ENCODE peak calls at places on chromosomes 13 and 19, in nine cellular contexts. G is heart right ventricle; Z is mucosa of descending colon; W is activated T-cell treated with anti-CD3 and anti-CD28 coated beads, Interleukin-2, amount 50 U/mL, for 4 hours; K is amniotic stem cell; F is stimulated activated CD8-positive, alpha-beta memory T cell treated with anti-CD3 and anti-CD28 coated beads, Interleukin-2, amount 100 ng/mL, for 1 hour; R is tibial artery; T is SK-N-SH; A is brain pericyte. N is an unnamed sample.
A peak's percentile ranks its signal among the peaks of the same experiment; 100 is the strongest.

GRCh38 chr19:47158879-47159509 is 28.4 kb downstream of the SAE1 start:
- DNase-seq in G (no peak), Z (no peak), W (peak; percentile 38), A (no peak), F (no peak), R (no peak), K (no peak), T (no peak), N (peak; percentile 62)

GRCh38 chr19:53808710-53809125 is 15.4 kb downstream of the NLRP12 start:
- DNase-seq in T (peak; percentile 49), G (no peak), W (no peak), R (no peak), F (no peak), Z (no peak), A (no peak), K (no peak), N (peak; percentile 14)

GRCh38 chr13:96671073-96671472 is 323.2 kb downstream of the OXGR1 start:
- DNase-seq in R (no peak), G (no peak), K (no peak), T (no peak), F (no peak), Z (no peak), A (no peak), W (no peak), N (no peak)

GRCh38 chr19:56837492-56837891 is 3.0 kb downstream of the PEG3 start:
- DNase-seq in K (no peak), Z (peak; percentile 63), F (no peak), G (peak; percentile 76), T (peak; percentile 68), W (no peak), R (peak; percentile 90), A (no peak), N (no peak)

GRCh38 chr19:2978467-2978767 is 1.1 kb downstream of the TLE6 start:
- DNase-seq in Z (no peak), R (no peak), G (no peak), K (no peak), T (no peak), W (no peak), F (no peak), A (no peak), N (no peak)

GRCh38 chr13:76116931-76117330 is 480.8 kb downstream of the LMO7 start:
- DNase-seq in G (no peak), R (no peak), K (no peak), F (no peak), T (no peak), W (no peak), A (no peak), Z (no peak), N (no peak)

GRCh38 chr13:56352356-56352755 is 788.4 kb upstream of the PRR20A start:
- DNase-seq in R (no peak), W (no peak), Z (no peak), F (no peak), A (no peak), G (no peak), K (no peak), T (no peak), N (peak; percentile 14)

GRCh38 chr19:46124638-46125115 is at the start of gene IGFL3:
- DNase-seq in G (no peak), A (no peak), Z (no peak), T (no peak), W (no peak), R (no peak), F (no peak), K (no peak), N (no peak)

GRCh38 chr13:28268800-28269223 is 130.5 kb downstream of the PAN3 start:
- DNase-seq in G (no peak), A (no peak), W (no peak), Z (no peak), K (no peak), F (no peak), T (no peak), R (no peak), N (no peak)

GRCh38 chr19:6023085-6023682 is 45.2 kb upstream of the RANBP3 start:
- DNase-seq in K (peak; percentile 20), W (no peak), Z (peak; percentile 24), G (no peak), R (no peak), A (no peak), T (peak; percentile 33), F (no peak), N (peak; percentile 34)

GRCh38 chr19:58563034-58563573 is 4.7 kb upstream of the UBE2M start:
- DNase-seq in T (peak; percentile 78), A (no peak), G (no peak), F (no peak), W (no peak), Z (peak; percentile 70), K (no peak), R (peak; percentile 69), N (no peak)

GRCh38 chr13:49421391-49421790 is 22.5 kb downstream of the CAB39L start:
- DNase-seq in Z (no peak), F (no peak), G (no peak), T (no peak), A (no peak), K (no peak), W (peak; percentile 11), R (no peak), N (no peak)

GRCh38 chr19:11203194-11204075 is 6.1 kb upstream of the KANK2 start:
- DNase-seq in Z (peak; percentile 74), T (peak; percentile 93), A (peak; percentile 53), R (peak; percentile 96), W (peak; percentile 30), K (peak; percentile 46), F (peak; percentile 21), G (peak; percentile 81), N (peak; percentile 58)

GRCh38 chr13:98941118-98941517 is 36.7 kb downstream of the DOCK9 start:
- DNase-seq in K (no peak), A (no peak), Z (no peak), R (no peak), F (no peak), W (no peak), T (no peak), G (no peak), N (no peak)

GRCh38 chr13:43877788-43878187 is 1.8 kb downstream of the CCDC122 start:
- DNase-seq in F (no peak), A (no peak), R (no peak), Z (no peak), G (no peak), T (no peak), K (no peak), W (no peak), N (no peak)

GRCh38 chr19:14002571-14003278 is 3.4 kb downstream of the RFX1 start:
- DNase-seq in A (no peak), K (no peak), G (no peak), T (no peak), Z (peak; percentile 56), R (no peak), F (no peak), W (no peak), N (no peak)